ENCODE peak calls at places on chromosomes 12 and 14, in ten cellular contexts. D is A549, S is dorsolateral prefrontal cortex, F is ascending aorta, E is cardiac muscle cell, I is fibroblast of lung, G is RWPE2, U is pancreas, W is ovary, V is IMR-90. C is an unnamed sample.

GRCh38 chr12:113190761-113191160 is 5.2 kb downstream of the RITA1 start:
- DNase-seq in W (no peak), S (no peak), E (peak), D (peak), U (no peak), G (no peak), V (peak), F (no peak), I (peak), C (no peak)

GRCh38 chr12:12456637-12457036 is 99.8 kb downstream of the BORCS5 start:
- DNase-seq in W (no peak), I (peak), V (peak), G (no peak), F (no peak), U (no peak), S (no peak), D (no peak), E (peak), C (no peak)

GRCh38 chr12:10941916-10942607 is 3.0 kb upstream of the TAS2R14 start:
- DNase-seq in V (no peak), W (no peak), E (no peak), U (no peak), G (peak), D (peak), S (no peak), F (no peak), I (no peak), C (no peak)

GRCh38 chr14:64419003-64419402 is 30.9 kb downstream of the MTHFD1 start:
- DNase-seq in U (no peak), V (no peak), G (no peak), I (no peak), E (no peak), S (no peak), W (no peak), F (no peak), D (no peak), C (no peak)

GRCh38 chr14:38078393-38078792 is 129.3 kb upstream of the SSTR1 start:
- DNase-seq in U (no peak), D (no peak), E (no peak), I (no peak), V (no peak), W (no peak), S (no peak), F (no peak), G (no peak), C (no peak)

GRCh38 chr12:125981610-125982253 is 916.5 kb downstream of the AACS start:
- DNase-seq in U (no peak), E (no peak), I (no peak), W (no peak), V (no peak), D (no peak), G (no peak), F (no peak), S (no peak), C (peak)

GRCh38 chr14:77103475-77103874 is 5.4 kb downstream of the CIPC start:
- DNase-seq in U (no peak), V (no peak), F (no peak), E (no peak), I (no peak), S (no peak), D (no peak), G (no peak), W (no peak), C (no peak)

GRCh38 chr14:64569108-64570045 is 19.6 kb downstream of the PPP1R36 start:
- DNase-seq in I (peak), F (peak), S (peak), W (peak), G (no peak), U (no peak), V (peak), E (peak), D (peak), C (no peak)

GRCh38 chr12:26857465-26858176 is 24.6 kb upstream of the ITPR2 start:
- DNase-seq in V (no peak), W (no peak), G (no peak), U (no peak), I (no peak), F (no peak), E (peak), S (no peak), D (no peak), C (no peak)

GRCh38 chr14:23407516-23408306 is at the start of gene MYH6:
- DNase-seq in E (no peak), G (no peak), D (no peak), V (no peak), S (no peak), I (no peak), W (no peak), U (no peak), F (no peak), C (no peak)

GRCh38 chr12:68435816-68436215 is 103.7 kb upstream of the MDM1 start:
- DNase-seq in G (no peak), U (no peak), W (no peak), I (no peak), S (no peak), V (peak), D (peak), F (no peak), E (peak), C (no peak)

GRCh38 chr12:54937376-54937775 is 47.2 kb downstream of the TESPA1 start:
- DNase-seq in S (no peak), U (no peak), F (no peak), G (no peak), D (no peak), E (no peak), W (no peak), I (no peak), V (no peak), C (no peak)

GRCh38 chr14:92341791-92342190 is 18.8 kb downstream of the SLC24A4 start:
- DNase-seq in V (no peak), D (no peak), U (no peak), F (no peak), E (no peak), G (no peak), S (no peak), W (no peak), I (no peak), C (no peak)

GRCh38 chr14:74531467-74531866 is 37.9 kb downstream of the ISCA2 start:
- DNase-seq in V (peak), E (peak), W (no peak), G (no peak), U (no peak), D (peak), S (no peak), F (no peak), I (peak), C (no peak)

GRCh38 chr12:27237790-27238771 is 6.0 kb upstream of the STK38L start:
- DNase-seq in U (no peak), F (no peak), W (no peak), G (no peak), S (no peak), D (no peak), V (peak), E (peak), I (no peak), C (no peak)

GRCh38 chr12:96487214-96487613 is 2.2 kb upstream of the CFAP54 start:
- DNase-seq in V (peak), D (peak), I (peak), G (no peak), U (no peak), E (peak), F (no peak), S (no peak), W (no peak), C (no peak)

GRCh38 chr12:116130431-116130830 is 147.1 kb downstream of the MED13L start:
- DNase-seq in V (peak), W (no peak), E (peak), S (no peak), F (no peak), G (no peak), U (no peak), I (no peak), D (no peak), C (no peak)

GRCh38 chr12:75909714-75910451 is 121.7 kb downstream of the PHLDA1 start:
- DNase-seq in F (no peak), W (no peak), G (no peak), D (no peak), U (no peak), I (no peak), V (no peak), S (no peak), E (peak), C (no peak)

GRCh38 chr12:91577586-91578539 is 395.2 kb upstream of the DCN start:
- DNase-seq in D (peak), W (no peak), S (no peak), V (peak), I (peak), U (no peak), E (peak), F (no peak), G (no peak), C (no peak)

GRCh38 chr14:59836116-59836515 is 34.5 kb downstream of the RTN1 start:
- DNase-seq in U (no peak), E (no peak), D (no peak), V (no peak), I (no peak), F (no peak), W (no peak), G (no peak), S (no peak), C (no peak)

GRCh38 chr14:105283899-105284298 is 16.9 kb downstream of the BRF1 start:
- DNase-seq in I (no peak), G (no peak), E (no peak), F (no peak), V (no peak), U (no peak), W (no peak), S (no peak), D (no peak), C (no peak)

GRCh38 chr12:7171854-7172253 is 17.6 kb upstream of the PEX5 start:
- DNase-seq in E (no peak), D (no peak), U (no peak), S (no peak), V (no peak), G (no peak), W (no peak), F (no peak), I (no peak), C (no peak)

GRCh38 chr12:119151445-119151844 is 27.3 kb upstream of the HSPB8 start:
- DNase-seq in I (peak), S (no peak), D (no peak), U (no peak), F (no peak), E (peak), V (no peak), W (no peak), G (no peak), C (no peak)

GRCh38 chr12:46628176-46628575 is 197.6 kb downstream of the SLC38A4 start:
- DNase-seq in D (no peak), W (no peak), F (no peak), S (no peak), E (no peak), I (no peak), U (no peak), V (no peak), G (no peak), C (no peak)

GRCh38 chr14:61322011-61322798 is 826 bp downstream of the PRKCH start:
- DNase-seq in E (no peak), I (no peak), D (no peak), V (no peak), S (no peak), F (no peak), G (peak), W (no peak), U (peak), C (peak)

GRCh38 chr14:93824518-93825234 is 36.4 kb upstream of the PRIMA1 start:
- DNase-seq in S (no peak), E (no peak), F (no peak), G (no peak), V (no peak), I (no peak), D (no peak), W (no peak), U (no peak), C (no peak)

GRCh38 chr12:54357802-54358619 is 6.3 kb downstream of the GPR84 start:
- DNase-seq in S (no peak), D (no peak), V (no peak), E (no peak), G (no peak), F (no peak), U (no peak), W (no peak), I (no peak), C (no peak)

GRCh38 chr12:45887544-45887943 is 102.8 kb downstream of the SCAF11 start:
- DNase-seq in S (no peak), D (no peak), I (no peak), V (no peak), E (no peak), F (no peak), U (no peak), G (no peak), W (no peak), C (no peak)

GRCh38 chr14:72970058-72970630 is 43.9 kb downstream of the DCAF4 start:
- DNase-seq in G (no peak), S (no peak), I (no peak), W (no peak), V (no peak), D (no peak), E (no peak), F (no peak), U (no peak), C (no peak)

GRCh38 chr12:52615208-52615868 is 3.0 kb downstream of the KRT73 start:
- DNase-seq in U (no peak), D (no peak), V (peak), W (no peak), S (no peak), G (no peak), E (peak), F (peak), I (no peak), C (no peak)

GRCh38 chr12:6606331-6607131 is 648 bp downstream of the CHD4 start:
- DNase-seq in D (peak), I (peak), V (peak), F (peak), G (no peak), W (peak), U (peak), E (peak), S (peak), C (peak)

GRCh38 chr12:132445884-132446471 is 44.0 kb upstream of the FBRSL1 start:
- DNase-seq in E (peak), F (no peak), W (no peak), I (peak), D (peak), S (no peak), G (peak), U (peak), V (peak), C (peak)

GRCh38 chr12:116474331-116474730 is 84.8 kb upstream of the MAP1LC3B2 start:
- DNase-seq in W (no peak), U (no peak), E (peak), I (no peak), G (no peak), S (no peak), D (no peak), V (no peak), F (no peak), C (no peak)

DNA sequence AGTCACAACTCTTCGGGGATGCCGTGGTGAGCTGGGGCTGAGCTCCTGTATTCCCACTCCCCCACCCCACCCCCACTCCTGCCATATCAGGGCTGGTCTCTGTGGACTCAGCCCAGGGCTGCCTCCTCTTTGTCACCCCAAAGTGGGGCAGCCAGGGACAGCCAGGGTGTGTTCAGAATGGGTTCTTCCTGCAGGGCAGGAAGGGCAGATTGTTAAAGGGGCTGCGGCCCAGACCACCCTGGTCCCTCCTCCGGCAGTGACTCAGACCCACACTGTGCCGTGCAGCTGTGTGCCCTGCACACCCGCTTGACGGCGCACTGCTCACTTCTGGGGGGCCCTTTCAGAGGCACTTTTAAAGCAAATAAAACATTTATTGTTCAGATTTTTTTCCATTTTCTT is 9.3 kb downstream of the SLC48A1 start:
- DNase-seq in I (no peak), F (no peak), E (no peak), V (no peak), U (peak), W (no peak), G (no peak), S (no peak), D (no peak), C (no peak)
- TF ChIP-seq CTCF in I (no peak), F (no peak), E (no peak), V (no peak), U (no peak), W (no peak), G (peak), S (no peak), D (no peak), C (no peak)

DNA sequence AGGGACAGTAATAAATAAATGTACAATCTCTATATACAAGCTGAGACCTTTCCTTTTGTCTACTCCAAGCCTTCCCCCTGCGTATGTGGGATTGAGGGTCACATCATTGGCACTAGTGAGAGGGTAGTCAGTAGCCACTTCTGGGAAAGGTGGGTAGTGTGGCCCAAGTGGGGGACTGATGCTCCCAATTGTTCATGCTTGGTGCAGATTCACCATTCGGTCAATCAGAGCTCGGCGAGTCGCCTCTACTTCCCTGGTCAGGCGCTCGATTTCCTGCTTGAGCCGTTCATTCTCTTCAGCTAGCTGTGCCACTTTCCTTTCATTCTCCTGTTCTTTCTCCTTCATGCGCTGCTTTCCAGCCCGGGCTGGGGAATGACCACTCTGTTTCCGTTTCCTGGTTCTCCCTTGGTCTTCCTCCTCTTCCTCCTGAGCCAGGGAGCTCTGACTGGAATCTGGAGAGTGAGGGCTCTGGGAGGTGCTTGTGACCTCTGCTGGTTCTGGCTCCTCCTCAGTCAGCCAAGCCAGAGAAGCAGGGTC is 3.6 kb downstream of the DDIT3 start:
- DNase-seq in I (no peak), F (no peak), V (no peak), G (no peak), W (no peak), D (no peak), U (no peak), S (no peak), E (no peak), C (no peak)
- H3K27ac ChIP-seq in I (no peak), F (peak), V (peak), G (peak), W (no peak), D (peak), U (no peak), S (peak), E (peak), C (peak)

GRCh38 chr12:84875241-84875640 is 37.4 kb downstream of the SLC6A15 start:
- DNase-seq in U (no peak), W (no peak), F (no peak), V (no peak), S (no peak), G (no peak), D (no peak), I (no peak), E (no peak), C (no peak)

GRCh38 chr12:84877340-84877739 is 35.3 kb downstream of the SLC6A15 start:
- DNase-seq in D (no peak), S (no peak), G (no peak), E (no peak), V (no peak), F (no peak), I (no peak), W (no peak), U (no peak), C (no peak)

GRCh38 chr12:84874825-84875139 is 37.8 kb downstream of the SLC6A15 start:
- DNase-seq in I (no peak), D (no peak), W (no peak), U (no peak), V (no peak), S (no peak), E (no peak), G (no peak), F (no peak), C (no peak)

DNA sequence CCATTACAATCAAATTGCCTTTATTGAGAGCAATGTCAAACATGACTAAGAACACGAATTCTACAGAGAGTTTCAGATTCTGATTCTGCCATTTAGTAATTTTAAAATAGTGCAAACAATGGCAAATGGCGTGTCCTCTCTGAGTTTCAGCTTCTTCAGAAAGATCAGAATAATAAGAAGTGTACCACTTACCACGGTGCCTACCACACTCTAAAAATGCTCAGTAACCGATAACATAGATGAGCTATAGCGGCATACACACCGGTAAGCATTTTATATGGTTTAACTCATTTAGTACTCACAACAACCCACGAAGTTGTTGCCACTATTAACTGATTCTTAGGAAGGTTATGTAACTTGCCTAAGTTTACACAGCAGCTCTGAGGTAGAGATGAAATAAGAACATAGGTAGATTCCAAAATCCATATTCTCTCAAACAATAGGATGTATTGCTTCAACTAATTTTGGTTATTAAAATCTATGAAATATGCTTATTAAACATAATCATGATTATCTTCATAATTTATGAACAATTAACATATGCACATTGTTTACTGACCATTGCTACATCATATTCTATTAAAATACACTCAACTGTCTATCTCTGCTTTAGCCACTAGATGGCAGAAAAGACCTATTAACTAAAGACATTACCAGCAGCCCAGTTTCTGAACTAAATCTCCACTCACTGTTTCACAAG is 38.3 kb downstream of the SLC6A15 start:
- DNase-seq in I (peak), F (no peak), G (no peak), W (no peak), D (peak), S (no peak), U (no peak), E (peak), V (peak), C (no peak)
- TF ChIP-seq CTCF in I (peak), F (peak), G (peak), W (peak), D (peak), S (peak), U (peak), E (peak), V (peak), C (peak)

DNA sequence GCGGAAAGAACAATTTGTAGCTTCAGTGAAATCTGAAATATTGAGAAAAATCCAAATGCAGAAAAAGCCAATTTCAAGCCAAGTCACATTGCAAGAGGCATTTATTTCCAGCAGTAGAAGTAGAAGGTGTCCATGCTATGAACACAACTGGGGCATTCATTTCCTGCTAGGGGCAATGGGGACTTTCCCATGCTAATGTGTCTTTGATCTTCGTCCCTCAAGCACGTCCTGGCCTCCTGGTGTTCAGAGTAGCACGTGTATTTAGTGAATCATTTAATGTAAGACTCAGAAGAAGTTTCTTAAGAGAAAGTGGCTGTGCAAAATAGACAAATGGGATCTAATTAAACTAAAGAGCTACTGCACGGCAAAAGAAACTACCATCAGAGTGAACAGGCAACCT is 267.9 kb downstream of the TMEM132C start:
- DNase-seq in S (no peak), V (no peak), E (no peak), U (no peak), D (no peak), W (no peak), F (no peak), G (no peak), I (no peak), C (no peak)
- H3K27ac ChIP-seq in S (no peak), V (no peak), E (no peak), U (no peak), D (no peak), W (no peak), F (no peak), G (no peak), I (no peak), C (no peak)